ENCODE peak calls at places on chromosomes 3 and 15, in ten cellular contexts. One of them, this sample, is unnamed.

GRCh38 chr3:28853830-28854229 is 427.0 kb upstream of the RBMS3 start:
- DNase-seq in CD8-positive, alpha-beta T cell: no peak
- DNase-seq in iris pigment epithelial cell: peak; percentile 25
- DNase-seq in iPS DF 19.7: no peak
- DNase-seq in testis: no peak
- DNase-seq in EL: no peak
- DNase-seq in HCEC 1CT: peak; percentile 15
- DNase-seq in A172: peak; percentile 13
- DNase-seq in T1000: no peak
- DNase-seq in Calu3: no peak
- DNase-seq in this sample: no peak

GRCh38 chr15:39785139-39785538 is 2.5 kb upstream of the FSIP1 start:
- DNase-seq in iris pigment epithelial cell: no peak
- DNase-seq in HCEC 1CT: no peak
- DNase-seq in CD8-positive, alpha-beta T cell: no peak
- DNase-seq in testis: no peak
- DNase-seq in Calu3: no peak
- DNase-seq in EL: no peak
- DNase-seq in T1000: no peak
- DNase-seq in A172: no peak
- DNase-seq in iPS DF 19.7: no peak
- DNase-seq in this sample: peak; percentile 32

GRCh38 chr3:3209057-3209456 is 29.6 kb upstream of the CRBN start:
- DNase-seq in EL: no peak
- DNase-seq in CD8-positive, alpha-beta T cell: no peak
- DNase-seq in T1000: no peak
- DNase-seq in Calu3: no peak
- DNase-seq in A172: no peak
- DNase-seq in iPS DF 19.7: no peak
- DNase-seq in testis: no peak
- DNase-seq in iris pigment epithelial cell: no peak
- DNase-seq in HCEC 1CT: no peak
- DNase-seq in this sample: no peak

GRCh38 chr15:73982251-73982962 is 9.7 kb downstream of the STOML1 start:
- DNase-seq in HCEC 1CT: peak; percentile 81
- DNase-seq in testis: peak; percentile 78
- DNase-seq in Calu3: peak; percentile 75
- DNase-seq in CD8-positive, alpha-beta T cell: peak; percentile 36
- DNase-seq in A172: peak; percentile 94
- DNase-seq in T1000: peak; percentile 76
- DNase-seq in EL: peak; percentile 95
- DNase-seq in iPS DF 19.7: no peak
- DNase-seq in iris pigment epithelial cell: peak; percentile 88
- DNase-seq in this sample: peak; percentile 76

GRCh38 chr3:52248816-52249547 is 3.4 kb downstream of the PPM1M start:
- DNase-seq in iris pigment epithelial cell: no peak
- DNase-seq in Calu3: no peak
- DNase-seq in iPS DF 19.7: no peak
- DNase-seq in T1000: no peak
- DNase-seq in A172: no peak
- DNase-seq in EL: no peak
- DNase-seq in HCEC 1CT: no peak
- DNase-seq in testis: peak; percentile 33
- DNase-seq in CD8-positive, alpha-beta T cell: peak; percentile 50
- DNase-seq in this sample: no peak

GRCh38 chr15:52523192-52523591 is 5.5 kb downstream of the MYO5A start:
- DNase-seq in T1000: no peak
- DNase-seq in CD8-positive, alpha-beta T cell: no peak
- DNase-seq in Calu3: no peak
- DNase-seq in A172: no peak
- DNase-seq in HCEC 1CT: peak; percentile 87
- DNase-seq in testis: no peak
- DNase-seq in iris pigment epithelial cell: peak; percentile 89
- DNase-seq in iPS DF 19.7: no peak
- DNase-seq in EL: peak; percentile 75
- DNase-seq in this sample: peak; percentile 92

GRCh38 chr3:155958676-155959075 is 88.2 kb downstream of the GMPS start:
- DNase-seq in A172: no peak
- DNase-seq in testis: no peak
- DNase-seq in Calu3: no peak
- DNase-seq in HCEC 1CT: no peak
- DNase-seq in EL: no peak
- DNase-seq in iris pigment epithelial cell: no peak
- DNase-seq in iPS DF 19.7: no peak
- DNase-seq in T1000: no peak
- DNase-seq in CD8-positive, alpha-beta T cell: no peak
- DNase-seq in this sample: no peak

GRCh38 chr3:47852604-47853397 is 49.9 kb downstream of the DHX30 start:
- DNase-seq in iPS DF 19.7: no peak
- DNase-seq in testis: no peak
- DNase-seq in T1000: no peak
- DNase-seq in EL: no peak
- DNase-seq in CD8-positive, alpha-beta T cell: no peak
- DNase-seq in A172: no peak
- DNase-seq in iris pigment epithelial cell: no peak
- DNase-seq in HCEC 1CT: no peak
- DNase-seq in Calu3: no peak
- DNase-seq in this sample: no peak

GRCh38 chr3:174812172-174812862 is 46.8 kb upstream of the NAALADL2 start:
- DNase-seq in CD8-positive, alpha-beta T cell: no peak
- DNase-seq in T1000: no peak
- DNase-seq in EL: no peak
- DNase-seq in HCEC 1CT: peak; percentile 22
- DNase-seq in iris pigment epithelial cell: no peak
- DNase-seq in iPS DF 19.7: no peak
- DNase-seq in testis: no peak
- DNase-seq in Calu3: no peak
- DNase-seq in A172: no peak
- DNase-seq in this sample: peak; percentile 79

This sample was measured in epithelial cell of esophagus.